ENCODE peak calls at places on chromosomes 13 and 19, in five cellular contexts. Y is ACHN, Z is myocyte, G is cerebellum, Q is aorta. L is an unnamed sample.

GRCh38 chr19:8697671-8698432 is 743 bp downstream of the ACTL9 start:
- DNase-seq in Q (no peak), Z (no peak), Y (no peak), G (no peak), L (no peak)

GRCh38 chr13:105971720-105972119 is 563.7 kb downstream of the EFNB2 start:
- DNase-seq in Q (no peak), Y (no peak), Z (no peak), G (no peak), L (no peak)

GRCh38 chr19:8371011-8371804 is 7.3 kb downstream of the ANGPTL4 start:
- DNase-seq in Y (no peak), Q (no peak), G (no peak), Z (no peak), L (no peak)

GRCh38 chr13:57507752-57508463 is 123.6 kb upstream of the PCDH17 start:
- DNase-seq in Z (no peak), G (no peak), Y (no peak), Q (no peak), L (no peak)

GRCh38 chr13:27868639-27869435 is 51.0 kb upstream of the PDX1 start:
- DNase-seq in Q (no peak), Z (peak), G (no peak), Y (peak), L (no peak)

GRCh38 chr19:43690444-43690843 is 20.5 kb upstream of the PLAUR start:
- DNase-seq in Y (no peak), G (no peak), Q (no peak), Z (no peak), L (no peak)

GRCh38 chr13:27658569-27658968 is 36.9 kb downstream of the POLR1D start:
- DNase-seq in Q (no peak), Y (no peak), G (no peak), Z (no peak), L (no peak)

GRCh38 chr13:75481176-75482069 is 546 bp downstream of the TBC1D4 start:
- DNase-seq in Q (peak), G (peak), Z (peak), Y (peak), L (no peak)

GRCh38 chr13:53137777-53138176 is 109.2 kb downstream of the OLFM4 start:
- DNase-seq in Y (no peak), G (no peak), Q (no peak), Z (no peak), L (no peak)

GRCh38 chr19:5827891-5828660 is 11.4 kb downstream of the FUT6 start:
- DNase-seq in Q (peak), Y (peak), Z (peak), G (peak), L (peak)

GRCh38 chr13:75558130-75558840 is 8.7 kb downstream of the UCHL3 start:
- DNase-seq in Y (no peak), Z (no peak), Q (no peak), G (no peak), L (no peak)

GRCh38 chr19:48874309-48875135 is 2.3 kb downstream of the PPP1R15A start:
- DNase-seq in G (no peak), Q (peak), Z (peak), Y (peak), L (no peak)

L was measured in activated T-helper 1 cell treated with anti-CD3 and anti-CD28 coated beads, Interleukin-2, amount 50 U/mL, for 16 hours.